ENCODE peak calls at places on chromosomes 13 and 19, in five cellular contexts. Z is heart right ventricle, M is natural killer cell, Y is activated B cell treated with CpG ODN at 0.5 μM for 24 hours, B is MM.1S. K is an unnamed sample.

GRCh38 chr13:77386880-77387606 is 60.1 kb upstream of the MYCBP2 start:
- DNase-seq in Y (no peak), Z (no peak), M (no peak), B (no peak), K (no peak)

GRCh38 chr13:77820431-77821149 is 98.0 kb downstream of the EDNRB start:
- DNase-seq in B (no peak), M (no peak), Y (no peak), Z (no peak), K (no peak)

GRCh38 chr19:1610579-1610978 is 5.3 kb upstream of the UQCR11 start:
- DNase-seq in B (no peak), M (no peak), Y (no peak), Z (no peak), K (no peak)

GRCh38 chr13:29474991-29475390 is 120.5 kb downstream of the SLC7A1 start:
- DNase-seq in M (no peak), Y (no peak), Z (no peak), B (no peak), K (no peak)

GRCh38 chr13:27636624-27637288 is 15.1 kb downstream of the POLR1D start:
- DNase-seq in M (no peak), Z (no peak), B (no peak), Y (no peak), K (no peak)

GRCh38 chr19:37564624-37565369 is 29.8 kb downstream of the ZNF571 start:
- DNase-seq in Y (no peak), B (no peak), M (no peak), Z (no peak), K (no peak)

GRCh38 chr13:79880820-79881219 is 399.9 kb downstream of the NDFIP2 start:
- DNase-seq in B (no peak), Z (no peak), M (no peak), Y (no peak), K (peak)

GRCh38 chr19:535017-535835 is 3.7 kb downstream of the CDC34 start:
- DNase-seq in B (no peak), Z (no peak), M (no peak), Y (no peak), K (no peak)

GRCh38 chr13:45527699-45528462 is 63.1 kb downstream of the COG3 start:
- DNase-seq in Z (no peak), Y (no peak), M (no peak), B (no peak), K (no peak)

GRCh38 chr13:33543089-33543459 is 257.5 kb upstream of the STARD13 start:
- DNase-seq in B (no peak), Z (no peak), M (no peak), Y (no peak), K (no peak)

GRCh38 chr19:956747-957451 is 27.2 kb upstream of the WDR18 start:
- DNase-seq in Z (no peak), M (no peak), B (no peak), Y (no peak), K (no peak)

GRCh38 chr19:48556163-48556562 is 4.2 kb downstream of the SULT2B1 start:
- DNase-seq in Y (no peak), B (no peak), M (no peak), Z (no peak), K (no peak)

GRCh38 chr19:3295581-3295980 is 70.8 kb upstream of the NFIC start:
- DNase-seq in M (no peak), Z (no peak), B (no peak), Y (no peak), K (no peak)

GRCh38 chr13:91133941-91134772 is 213.3 kb upstream of the MIR17HG start:
- DNase-seq in Z (no peak), Y (no peak), M (no peak), B (peak), K (no peak)

GRCh38 chr19:1045247-1045603 is 5.3 kb downstream of the ABCA7 start:
- DNase-seq in Z (no peak), M (peak), B (peak), Y (peak), K (no peak)

GRCh38 chr13:50829896-50830295 is 13.6 kb downstream of the DLEU7 start:
- DNase-seq in Z (no peak), M (no peak), B (no peak), Y (no peak), K (no peak)

GRCh38 chr13:91894311-91894710 is 495.9 kb downstream of the GPC5 start:
- DNase-seq in B (no peak), Y (no peak), Z (no peak), M (no peak), K (no peak)

GRCh38 chr19:6540918-6541689 is 10.3 kb downstream of the TNFSF9 start:
- DNase-seq in Z (no peak), Y (no peak), B (no peak), M (no peak), K (no peak)

GRCh38 chr19:664913-665443 is 2.0 kb upstream of the RNF126 start:
- DNase-seq in Y (peak), M (peak), B (peak), Z (peak), K (peak)

GRCh38 chr19:32471095-32471494 is 65.5 kb downstream of the DPY19L3 start:
- DNase-seq in B (no peak), Y (no peak), M (no peak), Z (peak), K (no peak)

GRCh38 chr13:49580980-49581680 is 4.2 kb downstream of the RCBTB1 start:
- DNase-seq in M (no peak), Y (no peak), B (no peak), Z (no peak), K (no peak)

GRCh38 chr13:59906413-59907027 is 257.2 kb downstream of the DIAPH3 start:
- DNase-seq in B (peak), Z (no peak), Y (no peak), M (no peak), K (no peak)

GRCh38 chr13:45196622-45197021 is 4.2 kb downstream of the KCTD4 start:
- DNase-seq in M (no peak), Y (no peak), B (peak), Z (no peak), K (no peak)

GRCh38 chr19:36009220-36009619 is 607 bp upstream of the SYNE4 start:
- DNase-seq in M (peak), Z (peak), B (peak), Y (peak), K (no peak)

GRCh38 chr13:51488212-51488611 is 35.4 kb upstream of the INTS6 start:
- DNase-seq in M (no peak), Z (no peak), B (no peak), Y (no peak), K (no peak)

GRCh38 chr13:91368676-91369425 is 21.4 kb downstream of the MIR17HG start:
- DNase-seq in Y (no peak), B (no peak), Z (no peak), M (no peak), K (no peak)

GRCh38 chr13:98877936-98878335 is 99.9 kb downstream of the DOCK9 start:
- DNase-seq in M (no peak), Y (no peak), Z (no peak), B (no peak), K (no peak)

GRCh38 chr13:43307921-43308433 is 284.6 kb downstream of the DNAJC15 start:
- DNase-seq in M (no peak), B (no peak), Z (peak), Y (no peak), K (peak)

GRCh38 chr19:5349041-5349440 is 8.4 kb upstream of the PTPRS start:
- DNase-seq in Y (no peak), B (no peak), Z (no peak), M (no peak), K (no peak)
- TF ChIP-seq CTCF in Y (no peak), B (no peak), Z (no peak), M (no peak), K (no peak)

GRCh38 chr13:24147570-24147963 is 13.0 kb upstream of the SPATA13 start:
- DNase-seq in Z (no peak), Y (no peak), M (no peak), B (no peak), K (no peak)

GRCh38 chr13:24149306-24150032 is 11.1 kb upstream of the SPATA13 start:
- DNase-seq in Y (no peak), B (no peak), Z (no peak), M (no peak), K (no peak)

GRCh38 chr13:24150613-24151012 is 9.9 kb upstream of the SPATA13 start:
- DNase-seq in M (no peak), B (no peak), Z (no peak), Y (no peak), K (no peak)

GRCh38 chr13:24146961-24147569 is 13.5 kb upstream of the SPATA13 start:
- DNase-seq in Z (no peak), M (no peak), B (no peak), Y (no peak), K (no peak)

GRCh38 chr13:24148414-24149305 is 11.9 kb upstream of the SPATA13 start:
- DNase-seq in M (no peak), Z (no peak), Y (no peak), B (no peak), K (no peak)
- TF ChIP-seq CTCF in M (no peak), Z (no peak), Y (no peak), B (no peak), K (no peak)

GRCh38 chr19:43809762-43810696 is 7.8 kb upstream of the LYPD5 start:
- DNase-seq in B (peak), Z (no peak), M (no peak), Y (no peak), K (no peak)
- TF ChIP-seq CTCF in B (peak), Z (peak), M (peak), Y (no peak), K (peak)

GRCh38 chr19:56110515-56111448 is 10.3 kb downstream of the ZNF787 start:
- DNase-seq in Y (no peak), B (no peak), Z (peak), M (no peak), K (no peak)
- TF ChIP-seq CTCF in Y (no peak), B (no peak), Z (no peak), M (no peak), K (no peak)

DNA sequence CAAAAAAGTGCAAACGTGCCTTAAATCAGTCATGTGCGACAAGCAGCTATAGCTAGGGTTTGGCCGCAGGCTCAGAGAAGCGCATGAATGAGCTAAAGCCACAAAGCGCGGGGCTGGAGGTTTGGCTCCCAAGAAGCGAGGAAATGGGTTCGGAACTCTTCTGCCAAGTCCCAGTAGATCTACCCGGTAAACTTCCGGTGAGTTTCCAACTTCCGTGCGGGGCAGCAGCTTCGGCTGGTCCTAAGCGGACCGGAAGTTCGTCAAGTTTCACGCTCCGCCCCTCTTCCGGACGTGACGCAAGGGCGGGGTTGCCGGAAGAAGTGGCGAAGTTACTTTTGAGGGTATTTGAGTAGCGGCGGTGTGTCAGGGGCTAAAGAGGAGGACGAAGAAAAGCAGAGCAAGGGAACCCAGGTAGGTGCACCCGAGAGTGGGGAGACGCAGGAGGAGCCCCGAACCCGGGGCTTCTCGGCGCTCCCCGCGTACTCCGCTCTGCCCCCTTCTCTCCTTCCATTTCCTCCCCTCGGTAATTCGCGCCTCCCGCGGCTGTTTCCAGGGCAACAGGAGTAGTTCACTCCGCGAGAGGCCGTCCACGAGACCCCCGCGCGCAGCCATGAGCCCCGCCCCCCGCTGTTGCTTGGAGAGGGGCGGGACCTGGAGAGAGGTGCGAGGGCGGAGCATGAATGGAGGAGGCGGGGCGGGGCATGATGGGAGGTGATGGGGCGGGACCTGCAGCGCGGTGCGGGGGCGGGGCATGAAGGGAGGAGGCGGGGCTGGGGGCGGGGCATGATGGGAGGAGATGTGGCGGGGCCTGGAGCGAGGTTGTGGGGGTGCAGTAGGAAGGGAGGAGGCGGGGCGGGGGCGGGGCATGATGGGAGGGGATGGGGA is at the start of gene NR1H2:
- DNase-seq in Z (peak), Y (peak), M (peak), B (peak), K (peak)
- TF ChIP-seq CTCF in Z (no peak), Y (no peak), M (no peak), B (no peak), K (no peak)

DNA sequence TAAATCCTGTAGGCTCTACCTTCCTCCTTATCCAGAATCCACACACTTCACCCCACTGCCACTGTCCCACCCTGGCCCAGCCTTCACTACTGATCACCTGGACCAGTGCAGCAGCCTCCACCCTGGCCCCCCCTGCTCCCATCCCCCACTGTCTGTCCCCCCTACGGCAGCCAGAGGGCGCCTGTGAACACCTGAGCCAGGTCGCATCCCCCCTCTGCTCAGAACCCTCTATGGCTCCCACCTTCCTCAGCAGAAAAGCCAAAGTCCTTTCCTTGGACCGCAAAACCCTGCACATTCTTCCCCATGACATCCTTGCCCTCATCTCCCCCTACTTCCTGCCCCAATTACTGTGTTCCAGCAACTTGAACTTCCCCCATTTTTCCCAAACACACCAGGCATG is 20.6 kb downstream of the ELAVL3 start:
- DNase-seq in Z (no peak), M (no peak), B (no peak), Y (no peak), K (no peak)
- TF ChIP-seq CTCF in Z (no peak), M (no peak), B (peak), Y (no peak), K (peak)

GRCh38 chr19:46850228-46851203 is at the start of gene AP2S1:
- DNase-seq in M (peak), Y (peak), Z (peak), B (peak), K (peak)
- TF ChIP-seq CTCF in M (no peak), Y (no peak), Z (no peak), B (no peak), K (no peak)

DNA sequence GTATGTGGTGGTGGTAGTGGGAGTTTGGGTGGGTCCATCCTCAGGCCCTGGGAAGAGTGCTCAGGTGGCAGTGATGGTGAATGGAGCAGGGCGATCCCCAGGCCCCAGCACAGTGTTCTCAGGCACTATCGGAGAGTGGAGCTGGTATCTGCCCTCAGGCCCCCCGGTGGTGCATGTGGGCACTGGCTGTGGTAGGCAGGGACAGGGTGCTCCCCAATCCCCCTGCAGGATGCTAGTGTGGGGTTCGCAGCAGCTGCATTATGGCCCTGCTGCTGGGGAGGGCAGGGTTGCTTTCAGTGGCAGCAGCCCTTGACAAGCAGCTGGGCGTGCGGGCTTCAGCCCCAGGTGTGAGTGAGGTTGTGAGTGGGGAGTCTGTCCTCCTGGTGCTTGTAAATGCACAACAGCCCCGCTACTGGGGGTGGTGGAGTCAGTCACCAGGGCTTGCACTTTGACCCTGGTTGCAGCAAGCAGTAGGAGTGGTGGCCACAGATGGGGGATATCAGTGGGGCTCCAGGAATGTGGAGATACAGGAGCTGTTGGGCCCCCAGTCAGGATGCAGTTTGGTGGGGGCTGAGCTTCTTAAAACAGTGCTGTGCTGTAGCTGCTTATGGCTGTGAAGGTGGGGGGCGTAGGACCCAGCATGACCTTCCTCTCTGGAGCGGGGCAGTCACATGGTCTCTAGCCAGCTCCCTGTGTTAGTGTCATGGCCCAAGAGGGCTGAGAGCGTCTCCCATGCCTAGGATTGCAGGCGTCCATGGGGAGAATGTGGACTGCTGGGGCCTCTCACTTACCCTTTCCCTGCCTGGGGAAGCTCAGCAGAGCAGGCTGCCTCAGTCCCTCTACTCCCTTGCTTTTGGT is 38.7 kb upstream of the ARHGEF7 start:
- DNase-seq in B (no peak), M (no peak), Z (no peak), Y (no peak), K (no peak)
- TF ChIP-seq CTCF in B (no peak), M (no peak), Z (no peak), Y (no peak), K (no peak)

GRCh38 chr19:46585539-46585938 is 15.6 kb upstream of the CALM3 start:
- DNase-seq in M (no peak), Z (no peak), B (no peak), Y (no peak), K (no peak)
- TF ChIP-seq CTCF in M (no peak), Z (no peak), B (no peak), Y (no peak), K (no peak)

GRCh38 chr13:66234159-66234558 is 996.0 kb downstream of the PCDH9 start:
- DNase-seq in Z (no peak), M (no peak), B (no peak), Y (no peak), K (no peak)

DNA sequence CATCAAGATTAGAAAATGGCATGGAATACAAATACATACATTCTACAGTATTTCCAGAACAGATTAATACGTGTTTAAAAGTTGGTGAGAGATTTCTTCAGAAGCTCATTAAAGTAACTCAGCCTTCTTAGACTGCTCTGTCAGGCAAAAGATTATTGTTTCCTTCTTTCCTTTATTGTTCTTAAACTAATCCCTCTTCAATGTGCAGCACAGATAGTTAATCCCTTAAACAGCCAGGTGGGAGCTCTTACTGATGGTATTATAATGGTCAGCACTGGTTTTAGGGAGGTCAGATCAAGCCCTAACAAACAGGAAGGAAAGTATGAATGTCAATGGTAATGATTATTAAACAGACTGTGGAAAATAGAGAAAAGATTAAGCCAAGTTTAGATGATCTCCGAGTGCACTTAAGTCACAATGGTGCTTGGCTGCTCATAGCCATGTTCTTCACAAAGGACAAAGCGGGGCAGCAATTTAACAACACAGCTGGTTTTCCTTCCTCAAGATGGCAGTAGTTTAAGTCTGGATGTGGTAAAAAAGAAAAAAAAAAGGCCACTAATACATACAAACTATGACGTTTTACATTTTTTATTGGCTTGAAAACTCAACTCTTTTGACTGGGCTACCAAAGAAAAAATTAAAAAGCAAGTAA is 992.6 kb downstream of the PCDH9 start:
- DNase-seq in M (no peak), B (no peak), Y (no peak), Z (no peak), K (no peak)
- TF ChIP-seq CTCF in M (no peak), B (no peak), Y (no peak), Z (no peak), K (no peak)

K was measured in CD14-positive monocyte.